ENCODE peak calls at places on chromosome 1, in seven cellular contexts. L, O, T, K, H, B and P are unnamed samples.

GRCh38 chr1:155657463-155657862 is 31.1 kb downstream of the YY1AP1 start:
- DNase-seq in K (no peak), O (no peak), T (no peak), L (no peak), B (no peak), H (no peak), P (no peak)

GRCh38 chr1:151495316-151495715 is 15.9 kb upstream of the CGN start:
- DNase-seq in H (no peak), K (no peak), B (no peak), O (no peak), T (no peak), L (no peak), P (no peak)

GRCh38 chr1:9658186-9658585 is 6.7 kb downstream of the PIK3CD start:
- DNase-seq in O (no peak), L (no peak), B (no peak), K (no peak), T (no peak), H (peak; percentile 44), P (peak; percentile 38)

GRCh38 chr1:44777547-44777946 is 2.2 kb downstream of the RPS8 start:
- DNase-seq in L (no peak), H (no peak), B (no peak), K (no peak), O (no peak), T (no peak), P (no peak)

GRCh38 chr1:10451286-10451685 is 1.5 kb downstream of the CORT start:
- DNase-seq in B (peak; percentile 84), H (no peak), O (no peak), L (no peak), K (peak; percentile 85), T (no peak), P (no peak)

GRCh38 chr1:1614204-1614953 is 921 bp upstream of the MIB2 start:
- DNase-seq in L (peak; percentile 38), O (no peak), H (no peak), B (peak; percentile 15), T (peak; percentile 29), K (peak; percentile 62), P (peak; percentile 78)

GRCh38 chr1:94871031-94871430 is 50.9 kb downstream of the SLC44A3 start:
- DNase-seq in B (peak; percentile 63), L (no peak), H (no peak), T (no peak), K (no peak), O (no peak), P (no peak)

GRCh38 chr1:231417503-231417902 is 4.6 kb downstream of the EGLN1 start:
- DNase-seq in L (no peak), T (no peak), K (no peak), O (no peak), B (no peak), H (no peak), P (no peak)

GRCh38 chr1:109490934-109491302 is 3.0 kb upstream of the CYB561D1 start:
- DNase-seq in H (no peak), K (no peak), T (no peak), L (no peak), O (no peak), B (no peak), P (no peak)

GRCh38 chr1:61570191-61570590 is 154.8 kb downstream of the TM2D1 start:
- DNase-seq in L (no peak), T (no peak), O (no peak), B (no peak), H (no peak), K (no peak), P (no peak)

GRCh38 chr1:178382372-178382771 is 114.4 kb downstream of the CLEC20A start:
- DNase-seq in T (peak; percentile 14), L (no peak), B (no peak), O (no peak), H (no peak), K (peak; percentile 26), P (no peak)

GRCh38 chr1:242530761-242531160 is 6.3 kb upstream of the PLD5 start:
- DNase-seq in L (no peak), O (no peak), T (no peak), B (no peak), H (no peak), K (peak; percentile 66), P (no peak)

GRCh38 chr1:33370286-33370685 is 49.4 kb upstream of the A3GALT2 start:
- DNase-seq in B (peak; percentile 87), T (no peak), O (no peak), H (no peak), L (no peak), K (peak; percentile 97), P (no peak)

GRCh38 chr1:168379110-168379860 is 98.6 kb downstream of the TBX19 start:
- DNase-seq in B (peak; percentile 38), L (no peak), H (no peak), K (peak; percentile 40), T (no peak), O (no peak), P (no peak)

GRCh38 chr1:224640587-224640986 is 24.5 kb downstream of the CNIH3 start:
- DNase-seq in T (no peak), L (no peak), H (no peak), B (peak; percentile 7), O (no peak), K (no peak), P (no peak)